ENCODE peak calls at places on chromosomes 5 and 9, in six cellular contexts. L is astrocyte, X is stomach, Y is aorta, B is neural progenitor cell, E is SK-N-SH. K is an unnamed sample.

GRCh38 chr9:120360046-120360445 is 219.9 kb downstream of the CDK5RAP2 start:
- DNase-seq in Y (no peak), X (no peak), B (no peak), L (no peak), E (no peak), K (no peak)

GRCh38 chr9:130535818-130536521 is 43.4 kb upstream of the FUBP3 start:
- DNase-seq in X (no peak), L (peak; percentile 46), Y (no peak), E (no peak), B (peak; percentile 51), K (peak; percentile 69)

GRCh38 chr5:98721231-98721928 is 52.1 kb upstream of the RGMB start:
- DNase-seq in Y (no peak), X (no peak), L (peak; percentile 64), E (no peak), B (no peak), K (no peak)

GRCh38 chr9:129669141-129669718 is 3.8 kb downstream of the PRRX2 start:
- DNase-seq in X (no peak), Y (no peak), E (no peak), B (no peak), L (peak; percentile 87), K (no peak)

GRCh38 chr5:139037732-139038131 is 160.4 kb downstream of the SIL1 start:
- DNase-seq in B (no peak), E (no peak), Y (no peak), L (no peak), X (no peak), K (no peak)

GRCh38 chr5:72280655-72281069 is 39.4 kb downstream of the MRPS27 start:
- DNase-seq in X (no peak), Y (no peak), B (peak; percentile 61), E (peak; percentile 37), L (peak; percentile 43), K (no peak)

GRCh38 chr5:172005708-172006377 is 595 bp downstream of the FBXW11 start:
- DNase-seq in Y (peak; percentile 75), B (peak; percentile 69), X (peak; percentile 38), L (no peak), E (peak; percentile 75), K (peak; percentile 61)

GRCh38 chr5:172919525-172920446 is 39.4 kb upstream of the RPL26L1 start:
- DNase-seq in Y (peak; percentile 90), L (peak; percentile 71), B (no peak), X (peak; percentile 71), E (no peak), K (peak; percentile 61)

GRCh38 chr9:26062172-26062571 is 383.9 kb upstream of the TUSC1 start:
- DNase-seq in L (no peak), Y (no peak), E (no peak), X (no peak), B (peak; percentile 3), K (no peak)

GRCh38 chr9:126413470-126414051 is 86.9 kb downstream of the MVB12B start:
- DNase-seq in L (no peak), B (no peak), E (no peak), X (no peak), Y (no peak), K (no peak)

GRCh38 chr5:17190242-17190778 is 27.1 kb upstream of the BASP1 start:
- DNase-seq in Y (no peak), L (peak; percentile 54), X (no peak), E (peak; percentile 35), B (peak; percentile 66), K (no peak)

GRCh38 chr9:69546265-69546664 is 125.9 kb downstream of the APBA1 start:
- DNase-seq in E (peak; percentile 53), L (no peak), X (no peak), Y (no peak), B (peak; percentile 75), K (no peak)

GRCh38 chr5:1445313-1445894 is at the start of gene SLC6A3:
- DNase-seq in E (peak; percentile 70), Y (peak; percentile 79), L (no peak), X (peak; percentile 27), B (peak; percentile 93), K (peak; percentile 46)

GRCh38 chr5:37730896-37731455 is 108.9 kb downstream of the GDNF start:
- DNase-seq in X (no peak), Y (no peak), L (no peak), E (no peak), B (no peak), K (no peak)

GRCh38 chr5:55714749-55715148 is 2.6 kb upstream of the SLC38A9 start:
- DNase-seq in E (no peak), X (no peak), L (no peak), B (no peak), Y (no peak), K (no peak)

GRCh38 chr9:83472221-83472665 is 66.0 kb downstream of the FRMD3 start:
- DNase-seq in L (peak; percentile 1), Y (no peak), E (no peak), B (no peak), X (peak; percentile 30), K (no peak)

GRCh38 chr5:39422036-39422606 is 2.7 kb downstream of the DAB2 start:
- DNase-seq in B (no peak), Y (no peak), X (no peak), L (no peak), E (no peak), K (no peak)

GRCh38 chr5:18375637-18376036 is 741.4 kb downstream of the TAF11L14 start:
- DNase-seq in B (no peak), L (no peak), Y (no peak), E (peak; percentile 36), X (no peak), K (no peak)

GRCh38 chr5:104937591-104937990 is 1375.0 kb upstream of the NUDT12 start:
- DNase-seq in X (no peak), L (no peak), E (no peak), B (no peak), Y (no peak), K (no peak)

GRCh38 chr9:126211441-126212074 is 115.1 kb upstream of the MVB12B start:
- DNase-seq in B (no peak), Y (no peak), X (no peak), L (no peak), E (no peak), K (no peak)

GRCh38 chr5:72476265-72476664 is 30.9 kb downstream of the ZNF366 start:
- DNase-seq in X (no peak), B (no peak), L (no peak), Y (no peak), E (no peak), K (no peak)

GRCh38 chr5:61697811-61698587 is 365.9 kb downstream of the ZSWIM6 start:
- DNase-seq in B (no peak), L (no peak), Y (no peak), X (no peak), E (no peak), K (no peak)

DNA sequence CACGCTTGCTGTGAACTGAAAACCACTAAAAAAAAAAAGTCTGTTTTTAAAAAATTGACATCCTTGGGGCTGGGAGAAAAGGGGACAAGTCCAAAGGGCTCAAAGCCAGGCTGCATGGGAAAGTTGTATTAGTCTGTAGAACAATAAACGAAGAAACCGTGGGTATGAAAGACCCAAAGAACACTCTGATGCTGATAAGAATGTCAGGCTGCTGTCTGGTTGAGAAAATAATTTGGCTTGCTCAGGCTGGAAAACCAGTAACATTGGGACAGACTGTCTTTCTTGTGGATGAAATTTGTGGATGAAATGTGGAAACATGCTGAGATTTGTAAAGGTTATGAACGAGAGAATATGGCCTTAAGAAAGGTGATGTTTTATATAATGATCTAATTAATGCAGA is 68.5 kb upstream of the HSPB3 start:
- DNase-seq in X (no peak), L (no peak), B (no peak), E (no peak), Y (no peak), K (peak; percentile 65)
- H3K27ac ChIP-seq in X (no peak overlapping the region), L (no peak overlapping the region), B (no peak overlapping the region), E (no peak overlapping the region), Y (peak overlapping the region; percentile 77), K (peak overlapping the region; percentile 78)

DNA sequence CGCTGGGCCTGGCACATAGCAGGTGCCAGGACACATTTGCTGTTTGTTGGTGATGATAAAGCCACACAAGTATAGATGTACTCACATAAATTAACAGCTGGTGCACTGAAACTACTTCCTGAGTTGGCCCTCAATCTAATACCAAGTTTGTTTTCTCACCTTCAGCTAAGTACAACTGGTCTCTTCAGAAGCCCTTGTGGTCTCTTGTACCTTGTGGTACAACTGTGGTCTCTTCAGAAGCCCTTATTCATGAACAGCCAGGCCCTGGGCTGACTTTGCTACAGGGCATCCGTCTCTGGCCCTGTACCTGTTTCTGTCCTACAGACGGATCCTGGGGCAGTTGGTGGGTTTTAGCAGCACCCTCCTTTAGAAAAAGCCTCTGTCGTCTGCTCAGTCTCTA is 81.5 kb downstream of the DAB2IP start:
- DNase-seq in B (no peak), L (no peak), E (no peak), X (no peak), Y (no peak), K (no peak)
- H3K4me1 ChIP-seq in B (peaks cover 23% of the 10 kb centered on the region), L (peaks cover 25% of the 10 kb centered on the region), E (peaks cover 73% of the 10 kb centered on the region), X (peaks cover 82% of the 10 kb centered on the region), Y (no peaks in the 10 kb centered on the region), K (peaks cover 47% of the 10 kb centered on the region)

DNA sequence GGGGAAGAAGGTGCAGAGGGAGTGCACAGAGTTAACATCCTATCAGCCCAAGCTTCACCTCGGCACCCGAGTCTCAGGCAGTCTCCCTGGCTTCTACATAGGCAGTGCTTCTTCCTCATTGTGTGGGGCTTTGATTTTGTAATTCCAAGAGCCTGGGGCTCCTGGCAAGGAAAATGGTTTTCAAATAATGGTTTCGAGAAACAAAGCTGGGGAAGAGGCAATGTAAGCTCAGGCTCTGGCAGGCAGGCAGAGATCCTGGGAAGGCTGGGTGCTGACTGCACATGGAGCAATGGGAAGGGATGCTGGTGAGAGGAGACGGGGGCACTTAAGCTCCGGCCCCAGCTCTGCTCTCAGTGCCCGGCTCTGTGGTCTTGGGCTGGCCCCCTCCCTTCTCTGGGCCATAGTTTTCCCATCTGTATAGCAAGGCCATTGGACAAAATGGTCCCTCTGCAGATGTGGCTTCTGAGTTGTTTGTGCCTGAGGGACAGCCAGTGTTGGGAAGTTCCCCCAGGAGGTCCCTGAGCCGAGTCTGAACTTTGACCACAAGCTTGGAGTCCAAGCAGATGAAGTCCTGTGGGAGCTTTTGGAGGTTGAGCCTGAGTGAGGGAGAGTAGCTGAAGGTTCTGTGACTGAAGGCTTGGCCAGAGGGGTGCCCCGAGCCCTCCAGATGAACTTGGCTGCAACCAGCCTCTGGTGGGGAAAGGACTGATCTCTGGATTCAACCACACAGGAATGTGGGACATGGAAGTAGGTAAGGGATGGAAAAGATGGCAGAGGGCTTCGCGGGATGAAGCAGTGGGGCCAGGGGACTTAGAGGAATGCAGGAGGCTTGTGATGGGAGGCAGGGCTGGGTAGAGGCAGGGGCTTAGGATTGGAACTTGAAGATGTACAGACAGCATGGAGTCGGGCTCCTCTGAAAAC is 28.5 kb upstream of the IL17B start:
- DNase-seq in L (no peak), Y (peak; percentile 61), X (no peak), B (no peak), E (no peak), K (no peak)
- H3K4me3 ChIP-seq in L (peak overlapping the region; percentile 89), Y (peak overlapping the region; percentile 89), X (peak overlapping the region; percentile 58), B (no peak overlapping the region), E (peak overlapping the region; percentile 53), K (peak overlapping the region; percentile 47)

GRCh38 chr9:123552530-123552929 is 196.5 kb downstream of the CRB2 start:
- DNase-seq in X (no peak), B (no peak), E (no peak), Y (no peak), L (no peak), K (no peak)

GRCh38 chr9:123550012-123550411 is 194.0 kb downstream of the CRB2 start:
- DNase-seq in X (no peak), L (peak; percentile 4), E (peak; percentile 33), Y (no peak), B (peak; percentile 61), K (no peak)

GRCh38 chr9:123551636-123552203 is 195.7 kb downstream of the CRB2 start:
- DNase-seq in Y (no peak), B (no peak), L (no peak), E (no peak), X (no peak), K (no peak)

GRCh38 chr9:123548749-123549545 is 192.9 kb downstream of the CRB2 start:
- DNase-seq in B (no peak), X (no peak), E (no peak), L (no peak), Y (no peak), K (no peak)

GRCh38 chr9:123550797-123551196 is 194.8 kb downstream of the CRB2 start:
- DNase-seq in E (peak; percentile 37), Y (no peak), B (peak; percentile 91), X (no peak), L (no peak), K (no peak)
- H3K27ac ChIP-seq in E (no peak overlapping the region), Y (no peak overlapping the region), B (no peak overlapping the region), X (no peak overlapping the region), L (no peak overlapping the region), K (no peak overlapping the region)